ENCODE peak calls at places on chromosomes 1 and 21, in eight cellular contexts. I is GM12891; Q is CD8-positive, alpha-beta memory T cell; H is anterior cingulate cortex; N is KBM-7; T is HT-29; C is GM13977; W is DMS153. E is an unnamed sample.
A peak's percentile ranks its signal among the peaks of the same experiment; 100 is the strongest.

GRCh38 chr1:220217383-220217988 is 54.8 kb downstream of the RAB3GAP2 start:
- DNase-seq in W (no peak), T (peak; percentile 62), I (no peak), H (no peak), N (peak; percentile 30), Q (no peak), C (no peak), E (no peak)

GRCh38 chr1:112522621-112523020 is 13.9 kb downstream of the WNT2B start:
- DNase-seq in W (no peak), Q (no peak), I (no peak), N (no peak), T (no peak), H (no peak), C (no peak), E (no peak)

GRCh38 chr1:19888112-19888511 is 5.9 kb downstream of the OTUD3 start:
- DNase-seq in W (no peak), N (no peak), H (no peak), C (no peak), Q (no peak), T (no peak), I (no peak), E (no peak)

GRCh38 chr1:190207733-190208132 is 269.9 kb downstream of the BRINP3 start:
- DNase-seq in Q (no peak), H (no peak), N (no peak), C (no peak), I (no peak), T (no peak), W (no peak), E (no peak)

GRCh38 chr1:22229374-22229773 is 86.5 kb upstream of the WNT4 start:
- DNase-seq in C (no peak), Q (no peak), W (no peak), T (peak; percentile 7), N (no peak), I (no peak), H (no peak), E (no peak)

GRCh38 chr1:234601217-234602017 is 8.6 kb downstream of the IRF2BP2 start:
- DNase-seq in Q (peak; percentile 64), N (peak; percentile 84), I (no peak), C (peak; percentile 70), W (no peak), H (no peak), T (peak; percentile 63), E (no peak)

GRCh38 chr1:239976130-239976968 is 115.3 kb upstream of the FMN2 start:
- DNase-seq in I (peak; percentile 32), Q (peak; percentile 58), C (peak; percentile 47), N (peak; percentile 59), W (peak; percentile 12), H (peak; percentile 17), T (peak; percentile 69), E (no peak)

GRCh38 chr1:34398205-34398915 is 221.7 kb downstream of the C1orf94 start:
- DNase-seq in N (no peak), Q (no peak), H (no peak), T (no peak), W (no peak), C (no peak), I (no peak), E (no peak)

GRCh38 chr1:75588779-75589475 is 22.0 kb downstream of the SLC44A5 start:
- DNase-seq in W (no peak), Q (no peak), I (no peak), N (no peak), T (no peak), C (no peak), H (no peak), E (no peak)

GRCh38 chr1:209485167-209485566 is 98.3 kb upstream of the CAMK1G start:
- DNase-seq in H (no peak), C (no peak), N (no peak), Q (no peak), T (no peak), I (no peak), W (peak; percentile 65), E (no peak)

GRCh38 chr1:20379075-20379474 is 88.4 kb downstream of the VWA5B1 start:
- DNase-seq in N (no peak), C (no peak), I (no peak), H (no peak), Q (no peak), T (no peak), W (no peak), E (no peak)

GRCh38 chr1:41322101-41322661 is 39.1 kb upstream of the FOXO6 start:
- DNase-seq in T (no peak), H (no peak), Q (no peak), W (no peak), C (no peak), I (no peak), N (no peak), E (no peak)

GRCh38 chr1:214466759-214467585 is 84.4 kb downstream of the PTPN14 start:
- DNase-seq in T (peak; percentile 53), Q (no peak), C (no peak), I (no peak), H (no peak), W (no peak), N (no peak), E (no peak)

GRCh38 chr1:246577720-246578106 is 11.5 kb downstream of the CNST start:
- DNase-seq in I (no peak), C (no peak), N (peak; percentile 86), Q (no peak), W (no peak), H (no peak), T (no peak), E (no peak)

GRCh38 chr21:44078411-44078981 is 28.7 kb upstream of the PWP2 start:
- DNase-seq in H (no peak), T (no peak), N (no peak), I (no peak), C (no peak), W (no peak), Q (no peak), E (no peak)

GRCh38 chr21:37636152-37636860 is 269.7 kb downstream of the DYRK1A start:
- DNase-seq in N (no peak), W (no peak), C (no peak), T (no peak), H (no peak), Q (no peak), I (no peak), E (no peak)

GRCh38 chr1:154478639-154479038 is 23.4 kb upstream of the TDRD10 start:
- DNase-seq in Q (no peak), T (peak; percentile 62), H (no peak), C (peak; percentile 49), I (no peak), W (no peak), N (peak; percentile 78), E (no peak)

GRCh38 chr1:65075123-65075976 is 72.7 kb upstream of the AK4 start:
- DNase-seq in N (peak; percentile 80), W (peak; percentile 40), T (peak; percentile 69), H (no peak), C (peak; percentile 75), Q (peak; percentile 78), I (peak; percentile 45), E (no peak)

GRCh38 chr21:34029724-34030528 is 43.5 kb upstream of the MRPS6 start:
- DNase-seq in I (no peak), N (no peak), T (peak; percentile 72), H (peak; percentile 15), W (no peak), Q (peak; percentile 53), C (peak; percentile 23), E (no peak)

GRCh38 chr1:235407419-235407818 is 40.2 kb downstream of the TBCE start:
- DNase-seq in Q (no peak), C (no peak), N (no peak), I (no peak), W (no peak), H (no peak), T (no peak), E (no peak)

GRCh38 chr1:53075761-53076163 is 13.7 kb downstream of the PODN start:
- DNase-seq in T (no peak), Q (no peak), H (no peak), C (no peak), N (no peak), I (no peak), W (no peak), E (no peak)

GRCh38 chr1:78292361-78292760 is 198.4 kb upstream of the PTGFR start:
- DNase-seq in I (no peak), H (no peak), C (no peak), Q (no peak), N (no peak), T (no peak), W (no peak), E (no peak)

GRCh38 chr1:67044631-67045270 is 9.2 kb downstream of the SLC35D1 start:
- DNase-seq in T (no peak), C (no peak), N (no peak), I (no peak), Q (no peak), W (no peak), H (no peak), E (no peak)

GRCh38 chr1:21590116-21590905 is 78.8 kb downstream of the RAP1GAP start:
- DNase-seq in T (no peak), Q (no peak), W (no peak), N (no peak), C (no peak), H (no peak), I (no peak), E (no peak)

GRCh38 chr1:224521904-224522734 is 87.5 kb upstream of the WDR26 start:
- DNase-seq in T (no peak), Q (no peak), N (no peak), C (no peak), W (peak; percentile 51), I (no peak), H (no peak), E (no peak)

GRCh38 chr1:156705918-156706646 is 699 bp upstream of the CRABP2 start:
- DNase-seq in T (peak; percentile 90), H (peak; percentile 20), N (peak; percentile 83), W (peak; percentile 71), C (peak; percentile 85), Q (peak; percentile 79), I (peak; percentile 86), E (no peak)

GRCh38 chr1:228497206-228497605 is 10.0 kb downstream of the RNF187 start:
- DNase-seq in N (no peak), H (no peak), W (no peak), C (no peak), T (no peak), I (no peak), Q (no peak), E (no peak)

GRCh38 chr1:934991-935750 is 11.4 kb downstream of the SAMD11 start:
- DNase-seq in H (no peak), T (no peak), N (no peak), Q (no peak), C (no peak), W (no peak), I (no peak), E (no peak)

GRCh38 chr21:36579898-36580297 is 100.0 kb upstream of the CLDN14 start:
- DNase-seq in N (no peak), Q (no peak), C (no peak), T (no peak), W (no peak), H (no peak), I (no peak), E (no peak)

GRCh38 chr1:7229186-7229585 is 443.9 kb downstream of the CAMTA1 start:
- DNase-seq in C (no peak), H (no peak), W (peak; percentile 48), N (no peak), T (no peak), Q (no peak), I (no peak), E (no peak)

GRCh38 chr21:44585892-44586291 is 5.5 kb upstream of the KRTAP10-5 start:
- DNase-seq in Q (no peak), N (no peak), T (no peak), C (no peak), I (no peak), H (no peak), W (no peak), E (no peak)